ENCODE peak calls at places on chromosomes 1 and 21, in nine cellular contexts. Q is CD4-positive, alpha-beta T cell; A is stimulated activated naive CD8-positive, alpha-beta T cell treated with anti-CD3 and anti-CD28 coated beads, Interleukin-15, Interleukin-2, amounts not matched to agents 100 U/mL and 50 U/mL, for 24 hours; X is SK-N-MC; S is AG04449; Y is NCI-H748 treated with DMSO at 0.1 percent for 48 hours; D is fibroblast of the conjunctiva; Z is mesendoderm; W is SJSA1. V is an unnamed sample.

GRCh38 chr21:29145354-29145782 is 14.9 kb downstream of the MAP3K7CL start:
- DNase-seq in Q (no peak), A (no peak), X (peak; percentile 35), S (peak; percentile 57), Y (no peak), D (peak; percentile 85), Z (no peak), W (peak; percentile 82), V (no peak)

GRCh38 chr1:47911892-47912291 is 85.3 kb downstream of the TRABD2B start:
- DNase-seq in Q (no peak), A (no peak), X (no peak), S (no peak), Y (no peak), D (no peak), Z (no peak), W (peak; percentile 35), V (no peak)

GRCh38 chr1:151347523-151348246 is 633 bp upstream of the RFX5 start:
- DNase-seq in Q (no peak), A (no peak), X (no peak), S (no peak), Y (no peak), D (no peak), Z (no peak), W (no peak), V (no peak)

GRCh38 chr1:8427493-8427892 is 109.6 kb downstream of the SLC45A1 start:
- DNase-seq in Q (no peak), A (peak; percentile 22), X (no peak), S (no peak), Y (no peak), D (no peak), Z (no peak), W (no peak), V (no peak)

GRCh38 chr1:36083219-36083618 is 675 bp upstream of the TEKT2 start:
- DNase-seq in Q (no peak), A (no peak), X (no peak), S (no peak), Y (no peak), D (no peak), Z (no peak), W (no peak), V (no peak)

GRCh38 chr1:29651684-29652665 is 415.7 kb downstream of the PTPRU start:
- DNase-seq in Q (no peak), A (no peak), X (no peak), S (no peak), Y (no peak), D (no peak), Z (no peak), W (no peak), V (no peak)

GRCh38 chr1:8667869-8668595 is 149.4 kb downstream of the RERE start:
- DNase-seq in Q (no peak), A (no peak), X (no peak), S (no peak), Y (no peak), D (no peak), Z (no peak), W (peak; percentile 69), V (no peak)

GRCh38 chr21:32467291-32467690 is 54.8 kb downstream of the EVA1C start:
- DNase-seq in Q (no peak), A (no peak), X (no peak), S (no peak), Y (no peak), D (no peak), Z (peak; percentile 43), W (no peak), V (no peak)

GRCh38 chr1:46549697-46550681 is 1.5 kb downstream of the KNCN start:
- DNase-seq in Q (peak; percentile 51), A (peak; percentile 27), X (no peak), S (no peak), Y (peak; percentile 69), D (peak; percentile 12), Z (peak; percentile 87), W (no peak), V (no peak)

V was measured in breast epithelium.